ENCODE peak calls at places on chromosomes 3 and 15, in eight cellular contexts. U is GM23338, P is OCI-LY7, S is suprapubic skin, F is cardiac fibroblast, C is ovary, N is heart right ventricle, Y is left lung. M is an unnamed sample.

GRCh38 chr15:90407871-90408317 is 19.9 kb downstream of the IQGAP1 start:
- DNase-seq in U (no peak), P (no peak), S (no peak), F (peak; percentile 79), C (no peak), N (no peak), Y (no peak), M (peak; percentile 72)

GRCh38 chr15:88838667-88839066 is 35.4 kb downstream of the ACAN start:
- DNase-seq in U (peak; percentile 39), P (no peak), S (no peak), F (no peak), C (no peak), N (no peak), Y (no peak), M (no peak)

GRCh38 chr3:186754006-186754405 is 29.4 kb upstream of the EIF4A2 start:
- DNase-seq in U (no peak), P (no peak), S (no peak), F (peak; percentile 14), C (no peak), N (no peak), Y (no peak), M (no peak)

GRCh38 chr3:185176756-185177359 is 24.0 kb upstream of the C3orf70 start:
- DNase-seq in U (peak; percentile 68), P (peak; percentile 38), S (no peak), F (peak; percentile 60), C (peak; percentile 47), N (peak; percentile 24), Y (no peak), M (peak; percentile 45)

GRCh38 chr15:80431635-80432034 is 27.5 kb downstream of the ARNT2 start:
- DNase-seq in U (no peak), P (no peak), S (no peak), F (no peak), C (no peak), N (no peak), Y (no peak), M (no peak)

GRCh38 chr3:38842266-38842965 is 26.4 kb upstream of the SCN10A start:
- DNase-seq in U (peak; percentile 23), P (no peak), S (no peak), F (no peak), C (no peak), N (no peak), Y (no peak), M (no peak)

GRCh38 chr3:158718490-158719170 is 13.6 kb downstream of the RARRES1 start:
- DNase-seq in U (no peak), P (no peak), S (no peak), F (peak; percentile 96), C (no peak), N (no peak), Y (no peak), M (peak; percentile 96)

GRCh38 chr3:111738238-111738637 is 120.8 kb upstream of the PHLDB2 start:
- DNase-seq in U (no peak), P (no peak), S (no peak), F (no peak), C (no peak), N (no peak), Y (no peak), M (peak; percentile 59)

GRCh38 chr3:51977449-51978142 is 2.7 kb downstream of the ABHD14A start:
- DNase-seq in U (no peak), P (peak; percentile 30), S (no peak), F (no peak), C (no peak), N (no peak), Y (no peak), M (no peak)

GRCh38 chr3:182703233-182703632 is 90.1 kb upstream of the ATP11B start:
- DNase-seq in U (no peak), P (no peak), S (no peak), F (no peak), C (no peak), N (no peak), Y (no peak), M (no peak)

GRCh38 chr3:56974242-56974945 is 86.1 kb upstream of the SPATA12 start:
- DNase-seq in U (no peak), P (no peak), S (no peak), F (no peak), C (peak; percentile 60), N (no peak), Y (no peak), M (peak; percentile 14)

GRCh38 chr3:177464392-177465225 is 267.3 kb upstream of the TBL1XR1 start:
- DNase-seq in U (no peak), P (no peak), S (no peak), F (peak; percentile 47), C (no peak), N (no peak), Y (no peak), M (peak; percentile 40)

GRCh38 chr3:177465243-177465642 is 268.0 kb upstream of the TBL1XR1 start:
- DNase-seq in U (no peak), P (no peak), S (no peak), F (no peak), C (peak; percentile 72), N (no peak), Y (no peak), M (no peak)

GRCh38 chr3:177463863-177464262 is 266.6 kb upstream of the TBL1XR1 start:
- DNase-seq in U (peak; percentile 28), P (no peak), S (no peak), F (peak; percentile 66), C (no peak), N (no peak), Y (no peak), M (peak; percentile 50)

GRCh38 chr3:177459397-177459796 is 262.1 kb upstream of the TBL1XR1 start:
- DNase-seq in U (no peak), P (no peak), S (no peak), F (peak; percentile 93), C (no peak), N (peak; percentile 13), Y (no peak), M (peak; percentile 92)

GRCh38 chr3:177460100-177460499 is 262.8 kb upstream of the TBL1XR1 start:
- DNase-seq in U (peak; percentile 51), P (no peak), S (no peak), F (no peak), C (no peak), N (no peak), Y (no peak), M (no peak)
- H3K4me3 ChIP-seq in U (peak overlapping the region; percentile 23), P (no peak overlapping the region), S (no peak overlapping the region), F (no peak overlapping the region), C (no peak overlapping the region), N (no peak overlapping the region), Y (no peak overlapping the region), M (no peak overlapping the region)

DNA sequence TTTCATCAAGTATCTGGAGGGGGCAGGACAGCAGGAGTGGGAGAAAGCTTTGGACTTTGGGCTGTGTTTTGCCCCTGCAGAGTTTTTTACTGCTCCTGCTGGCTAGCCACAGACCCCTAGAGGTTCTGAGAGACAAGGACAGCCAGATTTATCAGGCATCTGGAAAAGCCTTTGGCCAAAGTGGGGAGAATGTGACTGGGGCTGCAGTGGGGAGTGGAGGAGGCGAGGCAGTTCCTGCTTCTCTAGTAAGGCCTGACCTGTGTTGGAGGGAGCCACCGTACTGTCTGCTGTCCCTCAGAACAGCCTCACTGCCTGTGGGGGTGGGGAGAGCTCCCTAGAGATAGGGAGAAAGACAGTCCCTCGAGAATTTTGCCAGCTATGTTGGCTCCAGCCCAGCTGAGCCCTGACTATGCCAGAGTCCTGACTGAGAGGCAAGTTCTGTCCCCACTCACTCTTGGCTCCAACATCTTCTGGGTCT is 2.2 kb downstream of the ALPK3 start:
- DNase-seq in U (peak; percentile 44), P (no peak), S (no peak), F (no peak), C (no peak), N (peak; percentile 72), Y (no peak), M (no peak)
- TF ChIP-seq CTCF in U (no peak), P (no peak), S (no peak), F (peak; percentile 10), C (no peak), N (no peak), Y (no peak), M (no peak)

GRCh38 chr3:48743773-48744172 is 26.8 kb upstream of the IP6K2 start:
- DNase-seq in U (no peak), P (no peak), S (no peak), F (no peak), C (no peak), N (no peak), Y (no peak), M (no peak)

GRCh38 chr3:48739617-48739954 is 22.6 kb upstream of the IP6K2 start:
- DNase-seq in U (no peak), P (no peak), S (no peak), F (no peak), C (peak; percentile 43), N (no peak), Y (no peak), M (no peak)

GRCh38 chr3:48739955-48740823 is 23.2 kb upstream of the IP6K2 start:
- DNase-seq in U (peak; percentile 94), P (peak; percentile 68), S (peak; percentile 95), F (peak; percentile 95), C (peak; percentile 90), N (peak; percentile 89), Y (peak; percentile 92), M (peak; percentile 79)

GRCh38 chr3:48738144-48738536 is 21.1 kb upstream of the IP6K2 start:
- DNase-seq in U (no peak), P (no peak), S (no peak), F (no peak), C (no peak), N (peak; percentile 32), Y (no peak), M (no peak)

DNA sequence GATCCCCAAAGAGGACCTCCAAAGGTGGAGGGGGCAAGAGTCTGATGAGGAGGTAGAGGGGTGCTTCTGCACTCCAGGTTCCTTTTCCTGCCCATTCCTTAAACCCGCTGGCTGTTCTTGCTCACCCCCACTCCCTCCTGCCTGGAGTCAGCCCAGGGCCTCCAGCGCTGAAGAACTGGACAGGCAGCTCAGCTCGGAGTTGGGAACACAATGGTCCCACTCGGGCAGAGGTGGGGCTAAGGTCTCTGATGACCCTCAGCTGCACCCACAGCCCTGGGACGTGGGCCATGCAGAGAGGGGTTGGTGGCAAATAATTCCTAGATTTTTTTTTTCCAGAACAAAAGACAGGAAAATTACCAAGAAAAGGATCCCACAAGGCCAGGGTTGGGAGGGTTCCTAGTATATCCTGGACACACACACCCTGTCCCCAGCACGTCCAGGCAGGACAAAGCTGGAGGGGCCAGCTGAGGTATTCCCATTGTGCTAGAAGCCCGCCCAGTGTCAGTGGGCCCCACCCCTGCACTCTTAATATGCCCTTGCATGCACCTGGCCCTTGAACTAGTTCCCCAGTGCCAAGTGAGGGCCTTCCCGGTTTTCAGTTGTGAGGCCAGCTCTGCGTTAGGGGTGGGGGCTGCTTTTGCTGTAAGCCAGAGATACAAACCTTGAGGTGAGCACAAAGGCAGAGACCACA is 22.1 kb upstream of the IP6K2 start:
- DNase-seq in U (no peak), P (no peak), S (no peak), F (no peak), C (no peak), N (peak; percentile 61), Y (no peak), M (no peak)
- H3K4me3 ChIP-seq in U (no peak overlapping the region), P (no peak overlapping the region), S (no peak overlapping the region), F (no peak overlapping the region), C (no peak overlapping the region), N (peak overlapping the region; percentile 27), Y (no peak overlapping the region), M (no peak overlapping the region)

GRCh38 chr3:15953841-15954240 is 156.1 kb upstream of the ANKRD28 start:
- DNase-seq in U (no peak), P (peak; percentile 35), S (no peak), F (no peak), C (no peak), N (no peak), Y (no peak), M (no peak)
- TF ChIP-seq CTCF in U (no peak), P (peak; percentile 68), S (no peak), F (no peak), C (no peak), N (no peak), Y (no peak), M (no peak)

GRCh38 chr3:37622999-37623883 is 238.4 kb upstream of the CTDSPL start:
- DNase-seq in U (no peak), P (no peak), S (no peak), F (peak; percentile 13), C (no peak), N (no peak), Y (no peak), M (peak; percentile 17)
- H3K4me3 ChIP-seq in U (no peak overlapping the region), P (no peak overlapping the region), S (no peak overlapping the region), F (no peak overlapping the region), C (no peak overlapping the region), N (peak overlapping the region; percentile 14), Y (no peak overlapping the region), M (no peak overlapping the region)